ENCODE peak calls at places on chromosomes 2 and 18, in five cellular contexts. L is Caco-2, B is body of pancreas, E is fibroblast of villous mesenchyme, G is heart right ventricle. I is an unnamed sample.

GRCh38 chr2:181515719-181516118 is 58.5 kb downstream of the ITGA4 start:
- DNase-seq in L (no peak), B (no peak), E (no peak), G (no peak), I (no peak)

GRCh38 chr18:46393230-46393629 is 263.8 kb downstream of the LOXHD1 start:
- DNase-seq in L (no peak), B (no peak), E (no peak), G (no peak), I (no peak)

GRCh38 chr2:113133696-113134558 is 6.5 kb downstream of the IL1RN start:
- DNase-seq in L (no peak), B (no peak), E (no peak), G (no peak), I (no peak)

GRCh38 chr2:22929998-22930397 is 455.0 kb upstream of the KLHL29 start:
- DNase-seq in L (no peak), B (no peak), E (no peak), G (no peak), I (no peak)

GRCh38 chr18:35073186-35074105 is 32.2 kb downstream of the MAPRE2 start:
- DNase-seq in L (no peak), B (no peak), E (peak; percentile 75), G (no peak), I (peak; percentile 75)

GRCh38 chr2:16032282-16033031 is 92.1 kb downstream of the MYCN start:
- DNase-seq in L (no peak), B (no peak), E (no peak), G (no peak), I (no peak)

GRCh38 chr2:169979025-169979424 is 151.8 kb downstream of the UBR3 start:
- DNase-seq in L (no peak), B (no peak), E (peak; percentile 22), G (no peak), I (no peak)

GRCh38 chr2:27808984-27809383 is 37.5 kb downstream of the MRPL33 start:
- DNase-seq in L (no peak), B (no peak), E (no peak), G (no peak), I (no peak)

GRCh38 chr18:8673276-8674209 is 31.8 kb upstream of the MTCL1 start:
- DNase-seq in L (no peak), B (no peak), E (no peak), G (no peak), I (no peak)

GRCh38 chr2:201858781-201859180 is 52.4 kb downstream of the CDK15 start:
- DNase-seq in L (no peak), B (peak; percentile 22), E (peak; percentile 90), G (no peak), I (no peak)

GRCh38 chr18:34867520-34867919 is 157.4 kb downstream of the DTNA start:
- DNase-seq in L (no peak), B (peak; percentile 11), E (peak; percentile 8), G (peak; percentile 41), I (peak; percentile 29)

GRCh38 chr2:231398585-231398984 is 3.1 kb downstream of the B3GNT7 start:
- DNase-seq in L (no peak), B (no peak), E (no peak), G (no peak), I (no peak)

GRCh38 chr2:231399046-231399852 is 3.7 kb downstream of the B3GNT7 start:
- DNase-seq in L (no peak), B (no peak), E (no peak), G (no peak), I (no peak)

GRCh38 chr2:231397928-231398294 is 2.4 kb downstream of the B3GNT7 start:
- DNase-seq in L (no peak), B (no peak), E (no peak), G (no peak), I (no peak)

GRCh38 chr2:231397011-231397927 is 1.8 kb downstream of the B3GNT7 start:
- DNase-seq in L (no peak), B (no peak), E (no peak), G (no peak), I (no peak)

DNA sequence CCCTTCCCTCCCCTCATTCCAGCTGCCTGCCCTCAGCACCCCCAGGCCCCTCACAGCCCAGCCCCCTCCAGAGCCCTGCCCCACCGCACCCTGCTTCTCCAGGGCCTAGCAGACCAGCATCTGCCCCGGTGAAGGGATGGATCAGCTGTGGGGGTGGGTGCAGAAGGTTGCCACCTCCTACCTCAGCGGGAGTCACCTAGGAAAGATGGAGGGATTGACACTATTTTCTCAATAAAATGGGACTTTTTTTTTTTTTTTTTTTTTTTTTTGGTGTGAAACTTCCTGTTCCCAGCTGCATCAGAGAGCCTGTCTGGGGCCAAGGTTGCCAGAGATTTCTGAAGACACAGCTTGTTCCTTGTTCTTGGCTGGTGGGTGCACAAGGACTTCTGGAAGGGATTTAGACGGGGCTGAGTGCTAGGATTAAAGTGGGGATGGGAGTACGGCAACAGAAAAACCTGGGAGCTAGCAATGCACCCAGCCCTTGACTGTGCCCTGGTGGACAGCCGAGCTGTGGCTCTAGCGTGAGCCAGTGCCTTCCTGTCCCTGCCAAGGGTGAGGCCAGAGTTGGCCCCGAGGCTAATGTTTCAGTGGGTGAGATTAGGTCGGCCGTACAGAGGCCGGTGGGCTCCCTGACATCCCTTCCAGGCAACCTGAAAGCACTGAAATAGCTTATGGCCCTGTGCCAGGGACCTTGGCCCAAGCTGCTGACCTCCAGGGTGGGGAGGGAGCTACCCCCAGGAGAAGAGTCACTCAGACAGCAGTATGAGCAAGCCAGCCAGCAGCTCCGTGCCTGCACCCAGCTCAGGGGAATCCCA is 4.5 kb downstream of the B3GNT7 start:
- DNase-seq in L (no peak), B (peak; percentile 78), E (peak; percentile 13), G (peak; percentile 53), I (peak; percentile 32)
- TF ChIP-seq CTCF in L (no peak), B (no peak), E (peak; percentile 15), G (peak; percentile 47), I (peak; percentile 20)

GRCh38 chr2:11940799-11941198 is 194.4 kb downstream of the LPIN1 start:
- DNase-seq in L (no peak), B (no peak), E (no peak), G (no peak), I (no peak)

GRCh38 chr2:11944311-11944710 is 197.9 kb downstream of the LPIN1 start:
- DNase-seq in L (no peak), B (no peak), E (no peak), G (no peak), I (no peak)

GRCh38 chr2:11949732-11950503 is 203.5 kb downstream of the LPIN1 start:
- DNase-seq in L (no peak), B (no peak), E (peak; percentile 59), G (no peak), I (no peak)

GRCh38 chr2:11941201-11942041 is 195.0 kb downstream of the LPIN1 start:
- DNase-seq in L (no peak), B (no peak), E (no peak), G (peak; percentile 9), I (peak; percentile 23)

GRCh38 chr2:11945139-11946126 is 199.0 kb downstream of the LPIN1 start:
- DNase-seq in L (no peak), B (no peak), E (no peak), G (no peak), I (no peak)
- H3K4me3 ChIP-seq in L (no peak overlapping the region), B (no peak overlapping the region), E (no peak overlapping the region), G (no peak overlapping the region), I (no peak overlapping the region)

DNA sequence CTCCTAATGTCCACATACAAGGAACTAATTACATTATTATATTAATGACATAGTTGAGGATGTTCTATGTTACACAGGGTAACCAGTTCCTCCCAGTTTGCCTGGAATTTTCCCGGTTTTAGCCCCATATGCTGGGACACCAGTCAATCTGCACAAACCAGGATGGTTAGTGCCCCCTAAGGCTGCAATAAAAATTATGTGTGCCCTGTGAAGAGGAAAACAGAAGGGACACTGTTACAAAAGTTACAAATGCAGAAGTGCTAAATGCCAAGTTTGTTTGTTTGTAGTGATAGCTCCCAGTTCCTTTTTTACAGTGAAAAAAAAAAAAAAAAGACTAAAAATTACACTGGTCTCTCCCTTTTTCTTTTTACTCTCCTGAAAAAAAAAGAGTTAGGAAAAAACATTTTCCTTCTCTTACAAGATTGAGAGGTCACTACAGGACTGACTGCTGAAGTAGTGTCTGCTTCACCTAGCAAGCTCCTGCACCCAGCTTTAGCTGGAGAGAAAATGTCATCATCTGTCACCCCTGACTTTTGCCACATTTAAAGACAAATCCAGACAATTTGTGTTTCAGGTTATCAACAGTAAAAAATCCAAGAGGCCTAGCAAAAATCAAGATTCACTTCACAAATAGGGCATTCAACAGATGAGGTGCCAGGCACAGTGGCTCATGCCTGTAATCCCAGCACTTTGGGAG is 3.2 kb downstream of the ANKRD44 start:
- DNase-seq in L (no peak), B (no peak), E (no peak), G (no peak), I (no peak)
- TF ChIP-seq CTCF in L (no peak), B (no peak), E (no peak), G (peak; percentile 9), I (no peak)

DNA sequence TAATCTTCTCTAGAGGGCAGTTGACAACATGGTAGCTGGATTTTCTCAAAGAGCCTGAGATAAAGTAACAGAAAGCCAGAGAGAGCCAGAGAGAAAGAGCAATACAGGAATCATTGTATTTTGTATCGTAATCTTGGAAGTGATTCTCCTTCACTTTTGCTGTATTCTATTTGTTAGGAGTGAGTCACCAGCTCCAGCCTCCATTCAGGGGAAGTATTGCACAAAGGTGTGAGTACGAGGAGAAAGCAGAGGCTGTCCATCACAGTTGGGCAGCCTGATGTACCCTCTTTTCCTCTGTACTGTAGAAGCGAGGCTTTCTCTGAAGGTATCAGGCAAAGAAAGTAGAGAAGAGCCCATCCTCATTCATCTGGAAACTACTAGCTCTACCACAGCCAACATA is 176.8 kb downstream of the KCNS3 start:
- DNase-seq in L (no peak), B (no peak), E (no peak), G (no peak), I (no peak)
- H3K4me3 ChIP-seq in L (no peak overlapping the region), B (no peak overlapping the region), E (no peak overlapping the region), G (no peak overlapping the region), I (no peak overlapping the region)

GRCh38 chr2:37984589-37984988 is 59.5 kb downstream of the RMDN2 start:
- DNase-seq in L (no peak), B (no peak), E (peak; percentile 29), G (no peak), I (peak; percentile 57)
- TF ChIP-seq CTCF in L (no peak), B (no peak), E (peak; percentile 14), G (peak; percentile 24), I (peak; percentile 27)

I was measured in fibroblast of pulmonary artery.